ENCODE peak calls at places on chromosomes 12 and 14, in six cellular contexts. V is Right ventricle myocardium superior; B is astrocyte of the cerebellum; D is foreskin fibroblast; Q is stimulated activated CD8-positive, alpha-beta memory T cell treated with anti-CD3 and anti-CD28 coated beads, Interleukin-15, amount 100 ng/mL, for 24 hours; L is A549. F is an unnamed sample.

GRCh38 chr12:123089631-123090353 is 61.1 kb downstream of the PITPNM2 start:
- DNase-seq in B (peak; percentile 95), V (no peak), D (peak; percentile 93), Q (no peak), L (peak; percentile 88), F (no peak)

GRCh38 chr14:104693482-104694431 is 4.3 kb downstream of the INF2 start:
- DNase-seq in V (no peak), D (no peak), L (no peak), Q (no peak), B (no peak), F (no peak)

GRCh38 chr14:55277972-55278740 is 6.9 kb downstream of the FBXO34 start:
- DNase-seq in L (no peak), Q (no peak), B (no peak), D (no peak), V (no peak), F (peak; percentile 61)

GRCh38 chr12:102511575-102511974 is 31.2 kb upstream of the IGF1 start:
- DNase-seq in V (no peak), B (no peak), Q (no peak), D (no peak), L (no peak), F (no peak)

GRCh38 chr12:93676408-93677194 is 574 bp upstream of the CRADD start:
- DNase-seq in L (no peak), D (no peak), V (no peak), Q (no peak), B (no peak), F (no peak)

GRCh38 chr12:10392394-10392930 is 2.6 kb upstream of the KLRK1 start:
- DNase-seq in D (peak; percentile 81), Q (no peak), V (peak; percentile 68), L (peak; percentile 15), B (peak; percentile 100), F (peak; percentile 86)

GRCh38 chr14:64721391-64721791 is 17.2 kb downstream of the PLEKHG3 start:
- DNase-seq in V (peak; percentile 67), L (no peak), Q (no peak), D (peak; percentile 46), B (peak; percentile 75), F (no peak)

GRCh38 chr14:105476937-105477658 is 2.5 kb downstream of the CRIP2 start:
- DNase-seq in V (peak; percentile 60), D (no peak), Q (no peak), B (no peak), L (no peak), F (no peak)

GRCh38 chr12:59382678-59383425 is 213.0 kb upstream of the SLC16A7 start:
- DNase-seq in B (no peak), L (no peak), Q (no peak), V (no peak), D (peak; percentile 25), F (no peak)

GRCh38 chr12:65608319-65608916 is 215.9 kb upstream of the HMGA2 start:
- DNase-seq in B (no peak), D (no peak), Q (no peak), V (no peak), L (no peak), F (no peak)

GRCh38 chr12:66548338-66549049 is 130.4 kb downstream of the GRIP1 start:
- DNase-seq in L (no peak), D (no peak), B (no peak), Q (no peak), V (no peak), F (peak; percentile 59)

GRCh38 chr12:108392284-108392683 is 53.2 kb upstream of the CMKLR1 start:
- DNase-seq in V (no peak), Q (no peak), D (no peak), B (no peak), L (no peak), F (no peak)

GRCh38 chr14:23610815-23611289 is 25.3 kb upstream of the DHRS2 start:
- DNase-seq in V (no peak), B (no peak), D (no peak), L (no peak), Q (no peak), F (no peak)

GRCh38 chr12:130765186-130765659 is 49.1 kb upstream of the RIMBP2 start:
- DNase-seq in D (no peak), Q (no peak), B (no peak), L (peak; percentile 34), V (no peak), F (peak; percentile 48)

GRCh38 chr12:42421844-42422779 is 96.1 kb downstream of the PPHLN1 start:
- DNase-seq in B (peak; percentile 15), V (no peak), L (no peak), Q (no peak), D (peak; percentile 62), F (no peak)

GRCh38 chr12:65248656-65249633 is 29.5 kb upstream of the MSRB3 start:
- DNase-seq in D (no peak), B (no peak), L (no peak), V (no peak), Q (no peak), F (no peak)

GRCh38 chr12:112013601-112014402 is 576 bp downstream of the ERP29 start:
- DNase-seq in L (peak; percentile 44), Q (peak; percentile 17), B (no peak), D (peak; percentile 72), V (peak; percentile 68), F (peak; percentile 88)

GRCh38 chr12:93043877-93044209 is 114.7 kb upstream of the EEA1 start:
- DNase-seq in D (no peak), L (no peak), Q (no peak), V (no peak), B (no peak), F (no peak)

GRCh38 chr12:51864701-51865469 is 16.4 kb upstream of the FIGNL2 start:
- DNase-seq in V (no peak), B (no peak), D (no peak), Q (no peak), L (no peak), F (no peak)

GRCh38 chr14:92513204-92513965 is at the start of gene RIN3:
- DNase-seq in B (no peak), D (peak; percentile 59), Q (no peak), V (peak; percentile 79), L (peak; percentile 46), F (no peak)

GRCh38 chr14:68685419-68686211 is 107.3 kb downstream of the ZFP36L1 start:
- DNase-seq in L (no peak), B (no peak), V (no peak), Q (peak; percentile 41), D (no peak), F (peak; percentile 98)

GRCh38 chr12:13342971-13343370 is 146.4 kb downstream of the EMP1 start:
- DNase-seq in Q (no peak), V (no peak), D (no peak), B (peak; percentile 5), L (no peak), F (no peak)

F was measured in OCI-LY7.